ENCODE peak calls at places on chromosome 9, in seven cellular contexts. Q, U, W, M, L, V and C are unnamed samples.

GRCh38 chr9:134590240-134591081 is 51.1 kb upstream of the COL5A1 start:
- DNase-seq in Q (no peak), U (no peak), W (no peak), M (no peak), L (no peak), V (no peak), C (no peak)

GRCh38 chr9:134642385-134643181 is 980 bp downstream of the COL5A1 start:
- DNase-seq in Q (no peak), U (no peak), W (no peak), M (peak; percentile 88), L (no peak), V (peak; percentile 35), C (peak; percentile 73)

GRCh38 chr9:95458666-95459065 is 58.1 kb downstream of the PTCH1 start:
- DNase-seq in Q (no peak), U (no peak), W (no peak), M (no peak), L (no peak), V (no peak), C (no peak)

GRCh38 chr9:138104251-138105122 is 226.9 kb downstream of the CACNA1B start:
- DNase-seq in Q (peak; percentile 58), U (no peak), W (no peak), M (no peak), L (no peak), V (no peak), C (peak; percentile 53)

GRCh38 chr9:91060520-91061343 is 259.1 kb downstream of the SYK start:
- DNase-seq in Q (no peak), U (no peak), W (no peak), M (no peak), L (no peak), V (peak; percentile 55), C (no peak)

GRCh38 chr9:19446361-19446861 is 37.6 kb downstream of the ACER2 start:
- DNase-seq in Q (no peak), U (no peak), W (no peak), M (no peak), L (no peak), V (no peak), C (peak; percentile 51)

GRCh38 chr9:93587284-93587650 is 10.9 kb downstream of the PHF2 start:
- DNase-seq in Q (no peak), U (no peak), W (no peak), M (no peak), L (no peak), V (no peak), C (no peak)

GRCh38 chr9:92147030-92147853 is 32.0 kb upstream of the SPTLC1 start:
- DNase-seq in Q (peak; percentile 80), U (no peak), W (no peak), M (peak; percentile 68), L (no peak), V (no peak), C (no peak)

GRCh38 chr9:14343236-14343947 is 29.5 kb upstream of the NFIB start:
- DNase-seq in Q (no peak), U (no peak), W (no peak), M (no peak), L (no peak), V (no peak), C (no peak)

GRCh38 chr9:14340536-14340935 is 26.6 kb upstream of the NFIB start:
- DNase-seq in Q (no peak), U (no peak), W (no peak), M (no peak), L (no peak), V (no peak), C (no peak)

GRCh38 chr9:14342746-14343145 is 28.8 kb upstream of the NFIB start:
- DNase-seq in Q (no peak), U (no peak), W (no peak), M (no peak), L (no peak), V (no peak), C (no peak)

GRCh38 chr9:14340994-14341393 is 27.1 kb upstream of the NFIB start:
- DNase-seq in Q (no peak), U (no peak), W (no peak), M (no peak), L (no peak), V (no peak), C (no peak)

DNA sequence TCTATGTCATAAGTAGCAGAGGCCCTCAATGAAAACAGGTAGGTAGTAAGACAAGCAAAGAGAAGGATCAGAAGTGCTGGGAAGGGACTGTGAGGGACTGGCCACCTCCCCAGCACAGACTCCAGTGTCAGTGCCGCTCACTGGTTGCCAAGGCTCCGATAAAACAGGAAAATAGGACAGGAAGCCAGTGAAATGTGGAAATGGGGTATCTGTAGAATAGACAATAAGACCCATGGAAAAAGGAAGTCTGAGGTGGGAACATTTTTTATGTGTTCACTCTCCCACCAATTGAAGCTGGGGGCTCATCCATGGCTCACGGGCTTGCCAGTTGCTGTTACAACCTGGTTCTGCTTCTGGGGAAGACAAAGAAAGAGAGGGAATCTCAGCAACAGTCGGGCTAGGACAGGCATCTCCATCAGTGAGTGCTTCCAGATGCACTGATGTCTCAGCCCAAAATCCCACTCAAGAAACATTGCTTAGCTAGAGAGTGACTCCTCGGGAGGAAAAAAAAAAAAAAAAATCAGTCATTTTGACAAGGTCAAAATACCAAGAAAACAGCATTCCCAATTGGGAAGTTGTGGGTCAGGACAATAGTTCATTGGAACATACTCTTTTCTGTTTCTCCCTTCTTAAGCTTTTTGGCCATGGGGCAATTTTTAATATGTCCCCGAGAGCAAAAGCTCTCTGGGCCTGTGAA is 27.6 kb upstream of the NFIB start:
- DNase-seq in Q (no peak), U (no peak), W (no peak), M (no peak), L (no peak), V (no peak), C (no peak)
- H3K27ac ChIP-seq in Q (no peak overlapping the region), U (no peak overlapping the region), W (no peak overlapping the region), M (no peak overlapping the region), L (no peak overlapping the region), V (no peak overlapping the region), C (no peak overlapping the region)

GRCh38 chr9:87562530-87562929 is 64.9 kb downstream of the DAPK1 start:
- DNase-seq in Q (no peak), U (no peak), W (no peak), M (no peak), L (no peak), V (no peak), C (no peak)
- H3K27ac ChIP-seq in Q (no peak overlapping the region), U (no peak overlapping the region), W (no peak overlapping the region), M (no peak overlapping the region), L (no peak overlapping the region), V (no peak overlapping the region), C (no peak overlapping the region)

GRCh38 chr9:105881654-105882349 is 187.5 kb downstream of the TMEM38B start:
- DNase-seq in Q (peak; percentile 71), U (peak; percentile 35), W (peak; percentile 29), M (peak; percentile 81), L (peak; percentile 36), V (peak; percentile 72), C (peak; percentile 81)

GRCh38 chr9:105887679-105888078 is 193.3 kb downstream of the TMEM38B start:
- DNase-seq in Q (no peak), U (no peak), W (no peak), M (no peak), L (no peak), V (no peak), C (no peak)

GRCh38 chr9:105883847-105884246 is 189.5 kb downstream of the TMEM38B start:
- DNase-seq in Q (no peak), U (no peak), W (no peak), M (no peak), L (no peak), V (no peak), C (no peak)

GRCh38 chr9:105886136-105886535 is 191.8 kb downstream of the TMEM38B start:
- DNase-seq in Q (no peak), U (no peak), W (no peak), M (no peak), L (no peak), V (no peak), C (no peak)

DNA sequence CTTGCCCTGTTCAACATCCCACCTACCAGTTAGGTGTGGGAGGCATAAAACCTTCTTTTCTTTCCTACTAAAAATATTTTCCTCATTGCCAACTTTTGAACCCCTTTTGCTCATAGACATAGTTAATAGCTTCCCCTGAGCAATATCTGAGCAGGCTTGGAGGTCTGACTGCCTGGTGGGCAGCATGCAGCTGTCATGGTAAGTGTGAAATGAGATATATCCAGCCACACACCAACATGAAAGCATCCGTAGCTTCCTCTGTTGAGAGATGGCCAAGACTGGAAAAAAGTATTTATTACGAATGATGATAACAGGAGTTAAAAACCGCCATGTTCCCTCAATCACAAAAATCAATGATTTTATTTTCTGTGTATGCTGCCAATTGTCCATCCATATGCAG is 190.1 kb downstream of the TMEM38B start:
- DNase-seq in Q (no peak), U (no peak), W (no peak), M (no peak), L (no peak), V (no peak), C (no peak)
- H3K27ac ChIP-seq in Q (no peak overlapping the region), U (no peak overlapping the region), W (no peak overlapping the region), M (no peak overlapping the region), L (no peak overlapping the region), V (no peak overlapping the region), C (no peak overlapping the region)

GRCh38 chr9:6433405-6433804 is 20.4 kb downstream of the UHRF2 start:
- DNase-seq in Q (no peak), U (no peak), W (no peak), M (no peak), L (no peak), V (no peak), C (no peak)

GRCh38 chr9:6426117-6426516 is 13.1 kb downstream of the UHRF2 start:
- DNase-seq in Q (no peak), U (no peak), W (no peak), M (no peak), L (no peak), V (no peak), C (no peak)

GRCh38 chr9:6428940-6429889 is 16.2 kb downstream of the UHRF2 start:
- DNase-seq in Q (no peak), U (no peak), W (no peak), M (no peak), L (peak; percentile 43), V (no peak), C (no peak)
- H3K27ac ChIP-seq in Q (no peak overlapping the region), U (no peak overlapping the region), W (no peak overlapping the region), M (no peak overlapping the region), L (peak overlapping the region; percentile 30), V (no peak overlapping the region), C (no peak overlapping the region)

DNA sequence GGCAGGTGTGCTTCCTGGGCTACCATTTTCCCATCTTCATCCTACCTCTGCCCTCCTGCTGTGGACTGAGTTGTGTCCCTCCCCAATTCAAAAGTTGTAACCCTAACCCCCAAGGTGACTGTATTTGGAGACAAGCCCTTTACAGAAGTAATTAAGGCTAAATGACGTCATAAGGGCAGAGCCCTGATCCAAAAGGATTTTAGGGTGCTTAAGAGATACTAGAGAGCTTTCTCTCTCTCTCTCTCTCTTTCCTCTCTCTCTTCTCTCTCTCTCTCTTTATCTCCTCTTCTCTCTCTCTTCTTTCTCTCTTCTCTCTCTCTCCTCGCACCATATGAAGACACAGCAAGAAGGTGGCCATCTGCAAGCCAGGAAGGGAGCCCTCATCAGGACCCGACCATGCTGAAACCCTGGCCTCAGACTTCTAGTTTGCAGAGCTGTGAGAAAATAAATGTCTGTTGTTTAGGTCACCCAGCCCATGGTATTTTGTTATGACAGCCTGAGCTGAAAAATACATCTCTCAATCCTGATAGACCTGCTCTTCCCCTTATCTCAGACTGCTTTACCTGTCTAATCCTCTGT is 36.0 kb upstream of the TEX48 start:
- DNase-seq in Q (no peak), U (no peak), W (no peak), M (no peak), L (no peak), V (no peak), C (no peak)
- H3K27ac ChIP-seq in Q (no peak overlapping the region), U (no peak overlapping the region), W (no peak overlapping the region), M (no peak overlapping the region), L (peak overlapping the region; percentile 46), V (no peak overlapping the region), C (no peak overlapping the region)